ENCODE peak calls at places on chromosome 11, in four cellular contexts. One of them, this sample, is unnamed.

GRCh38 chr11:34105079-34105956 is at the start of gene NAT10:
- DNase-seq in A549: peak
- DNase-seq in HepG2: peak
- DNase-seq in SK-N-SH: peak
- DNase-seq in this sample: peak

GRCh38 chr11:79493555-79494171 is 52.8 kb upstream of the TENM4 start:
- DNase-seq in A549: peak
- DNase-seq in HepG2: peak
- DNase-seq in SK-N-SH: peak
- DNase-seq in this sample: no peak

GRCh38 chr11:10602945-10603344 is 34.5 kb upstream of the LYVE1 start:
- DNase-seq in A549: no peak
- DNase-seq in HepG2: no peak
- DNase-seq in SK-N-SH: no peak
- DNase-seq in this sample: no peak

GRCh38 chr11:4611986-4612385 is 4.0 kb upstream of the TRIM68 start:
- DNase-seq in SK-N-SH: no peak
- DNase-seq in A549: no peak
- DNase-seq in HepG2: no peak
- DNase-seq in this sample: no peak

GRCh38 chr11:130068986-130069683 is 559 bp upstream of the APLP2 start:
- DNase-seq in HepG2: no peak
- DNase-seq in A549: peak
- DNase-seq in SK-N-SH: no peak
- DNase-seq in this sample: no peak

GRCh38 chr11:69510471-69511357 is 29.3 kb downstream of the LINC01488 start:
- DNase-seq in SK-N-SH: no peak
- DNase-seq in A549: no peak
- DNase-seq in HepG2: no peak
- DNase-seq in this sample: no peak

GRCh38 chr11:62064221-62064620 is 59.6 kb upstream of the INCENP start:
- DNase-seq in HepG2: no peak
- DNase-seq in SK-N-SH: no peak
- DNase-seq in A549: no peak
- DNase-seq in this sample: no peak

GRCh38 chr11:126194121-126194543 is 17.3 kb downstream of the RPUSD4 start:
- DNase-seq in HepG2: peak
- DNase-seq in SK-N-SH: peak
- DNase-seq in A549: peak
- DNase-seq in this sample: no peak

GRCh38 chr11:123111465-123111864 is 49.5 kb upstream of the HSPA8 start:
- DNase-seq in SK-N-SH: peak
- DNase-seq in A549: peak
- DNase-seq in HepG2: peak
- DNase-seq in this sample: no peak

GRCh38 chr11:102724904-102725515 is at the start of gene MMP8:
- DNase-seq in HepG2: no peak
- DNase-seq in A549: no peak
- DNase-seq in SK-N-SH: no peak
- DNase-seq in this sample: no peak

GRCh38 chr11:110565690-110566336 is 136.1 kb downstream of the FDX1 start:
- DNase-seq in SK-N-SH: no peak
- DNase-seq in A549: no peak
- DNase-seq in HepG2: no peak
- DNase-seq in this sample: no peak

GRCh38 chr11:128294685-128295079 is 292.7 kb downstream of the ETS1 start:
- DNase-seq in SK-N-SH: no peak
- DNase-seq in A549: no peak
- DNase-seq in HepG2: no peak
- DNase-seq in this sample: no peak

GRCh38 chr11:5272395-5273017 is 2.8 kb upstream of the HBE1 start:
- DNase-seq in SK-N-SH: no peak
- DNase-seq in HepG2: no peak
- DNase-seq in A549: no peak
- DNase-seq in this sample: no peak

GRCh38 chr11:59187020-59187419 is 15.1 kb downstream of the DTX4 start:
- DNase-seq in SK-N-SH: no peak
- DNase-seq in A549: no peak
- DNase-seq in HepG2: no peak
- DNase-seq in this sample: no peak

GRCh38 chr11:64960719-64961118 is 11.2 kb downstream of the MAJIN start:
- DNase-seq in HepG2: peak
- DNase-seq in SK-N-SH: peak
- DNase-seq in A549: no peak
- DNase-seq in this sample: no peak

GRCh38 chr11:120339394-120339890 is 3.2 kb downstream of the ARHGEF12 start:
- DNase-seq in HepG2: peak
- DNase-seq in SK-N-SH: peak
- DNase-seq in A549: no peak
- DNase-seq in this sample: no peak
- TF ChIP-seq PBX3 in HepG2: no peak
- TF ChIP-seq PBX3 in SK-N-SH: no peak
- TF ChIP-seq PBX3 in A549: no peak
- TF ChIP-seq PBX3 in this sample: no peak

DNA sequence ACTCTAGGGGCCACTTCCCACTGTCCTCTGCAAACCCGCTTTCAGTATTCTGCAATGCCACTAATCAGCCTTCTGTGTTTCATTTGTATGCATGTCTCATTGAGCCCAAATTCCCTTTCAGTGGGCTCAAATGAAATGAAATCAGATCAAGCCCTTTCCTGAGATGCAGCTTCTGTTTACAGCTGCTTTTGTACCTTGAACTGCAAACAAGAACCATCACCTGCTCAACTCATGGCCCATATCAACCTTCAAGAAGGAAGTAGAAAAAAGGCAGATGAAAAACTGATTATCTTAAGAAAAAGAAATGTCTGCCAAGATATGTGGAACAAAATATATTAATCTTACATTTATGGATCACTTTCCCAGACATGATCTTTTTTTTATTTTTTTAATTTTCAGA is 141.1 kb upstream of the ARHGAP42 start:
- DNase-seq in SK-N-SH: no peak
- DNase-seq in HepG2: no peak
- DNase-seq in A549: no peak
- DNase-seq in this sample: no peak
- TF ChIP-seq PBX3 in SK-N-SH: no peak
- TF ChIP-seq PBX3 in HepG2: no peak
- TF ChIP-seq PBX3 in A549: no peak
- TF ChIP-seq PBX3 in this sample: no peak

DNA sequence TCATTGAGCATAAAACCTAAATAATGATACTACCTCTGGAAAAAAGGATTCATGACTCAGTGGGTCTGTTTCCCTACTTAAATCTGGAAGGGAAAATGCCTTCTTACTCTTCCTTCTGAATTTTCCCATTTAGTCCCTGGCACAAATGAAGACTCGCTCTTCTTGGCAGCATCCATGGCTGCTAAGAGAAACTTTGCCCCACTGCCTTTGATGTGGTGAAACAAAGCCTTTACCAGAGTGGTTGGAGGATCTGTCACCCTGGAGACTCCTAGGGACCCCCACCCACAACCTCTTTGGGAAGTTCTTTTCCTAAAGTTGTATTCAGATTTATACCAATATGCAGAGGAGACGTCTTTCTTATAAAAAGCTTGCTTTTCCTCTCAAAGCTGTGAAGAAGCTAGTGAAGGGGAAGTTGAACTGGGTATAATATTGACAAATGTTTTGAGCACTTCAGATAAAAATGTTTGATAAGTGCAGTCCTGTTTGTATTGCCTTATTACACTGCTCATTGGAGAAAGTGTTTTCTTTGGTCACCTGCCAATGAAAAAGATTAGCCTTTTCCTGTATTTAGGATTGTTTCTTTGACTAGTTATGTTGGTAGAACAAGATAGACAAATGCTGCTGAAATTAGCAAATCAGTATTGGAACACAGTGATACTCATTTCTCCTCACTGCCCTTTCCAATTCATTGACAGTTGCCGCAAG is 77.3 kb downstream of the ARFGAP2 start:
- DNase-seq in A549: no peak
- DNase-seq in SK-N-SH: peak
- DNase-seq in HepG2: peak
- DNase-seq in this sample: no peak
- TF ChIP-seq PBX3 in A549: no peak
- TF ChIP-seq PBX3 in SK-N-SH: peak
- TF ChIP-seq PBX3 in HepG2: no peak
- TF ChIP-seq PBX3 in this sample: no peak

DNA sequence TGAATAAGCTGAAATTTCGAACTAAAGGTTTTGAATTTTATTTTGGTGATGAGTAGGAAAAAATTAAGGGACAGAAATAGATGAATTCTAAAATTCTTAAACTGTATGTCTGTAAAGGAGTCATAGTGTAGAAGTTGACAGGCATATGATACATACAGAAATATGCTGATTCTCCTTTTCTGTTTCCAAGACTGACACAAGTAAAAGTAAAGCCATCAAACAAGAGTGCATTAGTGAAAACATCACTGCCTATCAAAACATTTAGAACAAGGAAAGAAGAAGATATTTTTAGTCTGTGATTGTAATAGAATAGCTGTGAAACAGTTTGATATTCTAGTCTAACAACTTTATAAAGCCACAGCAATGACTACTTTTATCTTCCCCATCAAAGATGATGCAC is 1318.0 kb upstream of the TENM4 start:
- DNase-seq in SK-N-SH: no peak
- DNase-seq in A549: no peak
- DNase-seq in HepG2: no peak
- DNase-seq in this sample: no peak
- TF ChIP-seq PBX3 in SK-N-SH: no peak
- TF ChIP-seq PBX3 in A549: no peak
- TF ChIP-seq PBX3 in HepG2: no peak
- TF ChIP-seq PBX3 in this sample: no peak

DNA sequence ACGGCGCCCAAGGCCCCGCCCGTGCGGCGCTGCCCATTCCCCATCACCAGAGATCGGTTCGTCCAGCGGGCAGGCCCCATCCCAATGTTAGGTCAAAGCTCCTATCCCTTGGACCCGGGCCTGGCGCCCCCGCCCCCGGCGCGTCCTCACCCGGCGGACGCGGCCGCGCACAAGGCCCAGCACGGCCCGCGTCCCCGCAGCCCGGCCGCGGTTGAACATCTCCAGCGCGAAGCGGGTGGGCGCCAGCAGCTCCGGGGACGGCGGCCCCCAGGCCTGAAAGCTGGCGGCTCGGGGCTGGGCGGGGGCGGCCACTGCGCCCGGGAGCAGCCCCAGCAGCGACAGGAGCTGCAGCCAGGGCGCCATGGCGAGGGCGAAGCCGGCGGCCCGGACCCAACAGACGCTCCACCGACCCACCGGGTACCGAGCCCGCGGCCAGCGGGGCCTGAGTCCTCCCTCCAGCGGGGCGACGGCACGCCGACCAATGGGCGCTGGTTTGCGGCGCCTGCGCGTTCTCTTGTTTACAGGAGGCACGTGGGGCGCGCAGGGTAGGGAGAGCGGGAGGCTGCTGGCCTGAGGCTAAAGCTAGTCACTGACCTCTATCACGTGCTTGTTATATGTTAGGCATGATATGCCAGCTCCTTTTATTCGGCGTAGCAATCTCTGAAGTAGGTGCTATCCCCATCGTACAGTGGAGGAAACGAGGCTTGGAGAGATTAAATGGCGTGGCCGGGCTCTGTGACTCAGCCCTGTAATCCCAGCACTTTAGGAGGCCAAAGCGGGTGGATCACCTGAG is at the start of gene CTSF:
- DNase-seq in SK-N-SH: peak
- DNase-seq in A549: peak
- DNase-seq in HepG2: no peak
- DNase-seq in this sample: no peak
- TF ChIP-seq PBX3 in SK-N-SH: no peak
- TF ChIP-seq PBX3 in A549: no peak
- TF ChIP-seq PBX3 in HepG2: no peak
- TF ChIP-seq PBX3 in this sample: no peak

DNA sequence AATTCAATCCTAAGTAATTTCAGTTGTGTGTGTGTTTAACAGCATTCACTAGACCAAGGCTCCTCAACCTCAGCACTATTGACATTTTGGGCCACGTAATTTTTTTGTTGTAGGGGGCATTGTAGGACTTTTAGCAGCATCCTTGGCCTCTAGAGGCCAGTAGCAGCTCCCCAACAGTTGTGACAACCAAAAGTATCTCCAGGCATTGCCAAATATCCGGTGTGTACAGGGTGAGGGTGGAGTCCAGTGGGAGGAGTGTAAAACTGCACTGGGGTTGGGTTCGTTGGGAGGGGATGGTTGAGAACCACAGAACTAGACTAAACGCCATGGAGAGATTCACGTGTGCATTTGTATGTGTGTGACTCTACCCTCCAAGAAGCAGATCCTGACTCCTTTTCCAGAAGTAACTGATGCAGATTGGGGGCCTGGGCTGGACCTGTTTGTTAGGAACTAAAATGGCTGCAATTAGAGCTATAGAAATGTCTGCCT is 5.9 kb upstream of the PHF21A start:
- DNase-seq in SK-N-SH: peak
- DNase-seq in A549: peak
- DNase-seq in HepG2: peak
- DNase-seq in this sample: no peak
- TF ChIP-seq PBX3 in SK-N-SH: no peak
- TF ChIP-seq PBX3 in A549: no peak
- TF ChIP-seq PBX3 in HepG2: no peak
- TF ChIP-seq PBX3 in this sample: no peak

This sample was measured in GM12878.